ENCODE peak calls at places on chromosomes 16 and 17, in nine cellular contexts. One of them, this sample, is unnamed.
A peak's percentile ranks its signal among the peaks of the same experiment; 100 is the strongest.

GRCh38 chr16:22161999-22162657 is at the start of gene SDR42E2:
- DNase-seq in MM.1S: peak; percentile 53
- DNase-seq in neural crest cell: no peak
- DNase-seq in nephron progenitor cell: peak; percentile 50
- DNase-seq in astrocyte: no peak
- DNase-seq in IMR-90: no peak
- DNase-seq in B cell: no peak
- DNase-seq in GM20000: peak; percentile 57
- DNase-seq in astrocyte of the spinal cord: no peak
- DNase-seq in this sample: peak; percentile 45

GRCh38 chr17:11852911-11853310 is 144.4 kb downstream of the ZNF18 start:
- DNase-seq in nephron progenitor cell: no peak
- DNase-seq in GM20000: no peak
- DNase-seq in astrocyte of the spinal cord: no peak
- DNase-seq in B cell: no peak
- DNase-seq in neural crest cell: no peak
- DNase-seq in IMR-90: no peak
- DNase-seq in MM.1S: no peak
- DNase-seq in astrocyte: no peak
- DNase-seq in this sample: no peak

GRCh38 chr17:55005520-55005919 is 37.0 kb downstream of the STXBP4 start:
- DNase-seq in B cell: no peak
- DNase-seq in GM20000: peak; percentile 9
- DNase-seq in astrocyte: no peak
- DNase-seq in neural crest cell: no peak
- DNase-seq in IMR-90: peak; percentile 12
- DNase-seq in nephron progenitor cell: no peak
- DNase-seq in astrocyte of the spinal cord: peak; percentile 20
- DNase-seq in MM.1S: peak; percentile 24
- DNase-seq in this sample: peak; percentile 15

GRCh38 chr17:45170976-45171337 is 9.3 kb downstream of the HEXIM2 start:
- DNase-seq in B cell: no peak
- DNase-seq in IMR-90: peak; percentile 52
- DNase-seq in nephron progenitor cell: no peak
- DNase-seq in MM.1S: no peak
- DNase-seq in GM20000: no peak
- DNase-seq in astrocyte: peak; percentile 60
- DNase-seq in neural crest cell: no peak
- DNase-seq in astrocyte of the spinal cord: peak; percentile 74
- DNase-seq in this sample: no peak

GRCh38 chr17:55426851-55427586 is 5.4 kb upstream of the MMD start:
- DNase-seq in astrocyte: no peak
- DNase-seq in MM.1S: no peak
- DNase-seq in B cell: no peak
- DNase-seq in nephron progenitor cell: no peak
- DNase-seq in neural crest cell: no peak
- DNase-seq in IMR-90: peak; percentile 58
- DNase-seq in GM20000: peak; percentile 49
- DNase-seq in astrocyte of the spinal cord: no peak
- DNase-seq in this sample: peak; percentile 41

GRCh38 chr17:35804658-35805192 is 4.6 kb upstream of the TAF15 start:
- DNase-seq in nephron progenitor cell: peak; percentile 27
- DNase-seq in MM.1S: peak; percentile 86
- DNase-seq in GM20000: peak; percentile 91
- DNase-seq in IMR-90: peak; percentile 92
- DNase-seq in neural crest cell: peak; percentile 25
- DNase-seq in astrocyte: peak; percentile 78
- DNase-seq in B cell: peak; percentile 62
- DNase-seq in astrocyte of the spinal cord: peak; percentile 91
- DNase-seq in this sample: peak; percentile 90

GRCh38 chr17:64147110-64148016 is 17.4 kb upstream of the ERN1 start:
- DNase-seq in astrocyte: peak; percentile 36
- DNase-seq in IMR-90: no peak
- DNase-seq in B cell: no peak
- DNase-seq in astrocyte of the spinal cord: peak; percentile 6
- DNase-seq in nephron progenitor cell: no peak
- DNase-seq in neural crest cell: no peak
- DNase-seq in MM.1S: peak; percentile 31
- DNase-seq in GM20000: no peak
- DNase-seq in this sample: no peak

GRCh38 chr16:75679366-75679765 is 2.6 kb upstream of the CPHXL2 start:
- DNase-seq in IMR-90: no peak
- DNase-seq in MM.1S: no peak
- DNase-seq in GM20000: no peak
- DNase-seq in astrocyte of the spinal cord: no peak
- DNase-seq in astrocyte: no peak
- DNase-seq in neural crest cell: no peak
- DNase-seq in B cell: no peak
- DNase-seq in nephron progenitor cell: no peak
- DNase-seq in this sample: no peak

GRCh38 chr16:72884037-72884436 is 163.9 kb downstream of the ZFHX3 start:
- DNase-seq in GM20000: no peak
- DNase-seq in nephron progenitor cell: no peak
- DNase-seq in B cell: no peak
- DNase-seq in IMR-90: peak; percentile 56
- DNase-seq in neural crest cell: no peak
- DNase-seq in MM.1S: no peak
- DNase-seq in astrocyte: peak; percentile 64
- DNase-seq in astrocyte of the spinal cord: peak; percentile 31
- DNase-seq in this sample: no peak

GRCh38 chr16:84898447-84898846 is 78.7 kb downstream of the CRISPLD2 start:
- DNase-seq in GM20000: no peak
- DNase-seq in neural crest cell: no peak
- DNase-seq in IMR-90: peak; percentile 46
- DNase-seq in astrocyte: no peak
- DNase-seq in astrocyte of the spinal cord: no peak
- DNase-seq in MM.1S: no peak
- DNase-seq in nephron progenitor cell: no peak
- DNase-seq in B cell: no peak
- DNase-seq in this sample: no peak

GRCh38 chr17:61383689-61384201 is 15.9 kb upstream of the TBX2 start:
- DNase-seq in MM.1S: no peak
- DNase-seq in neural crest cell: no peak
- DNase-seq in IMR-90: no peak
- DNase-seq in GM20000: no peak
- DNase-seq in astrocyte: no peak
- DNase-seq in astrocyte of the spinal cord: no peak
- DNase-seq in B cell: no peak
- DNase-seq in nephron progenitor cell: no peak
- DNase-seq in this sample: no peak

GRCh38 chr17:39939588-39940419 is 12.3 kb downstream of the LRRC3C start:
- DNase-seq in astrocyte: peak; percentile 94
- DNase-seq in MM.1S: peak; percentile 92
- DNase-seq in B cell: no peak
- DNase-seq in neural crest cell: no peak
- DNase-seq in astrocyte of the spinal cord: peak; percentile 87
- DNase-seq in nephron progenitor cell: no peak
- DNase-seq in GM20000: peak; percentile 59
- DNase-seq in IMR-90: peak; percentile 98
- DNase-seq in this sample: peak; percentile 59

GRCh38 chr16:46972429-46972970 is 974 bp downstream of the DNAJA2 start:
- DNase-seq in MM.1S: peak; percentile 39
- DNase-seq in IMR-90: peak; percentile 32
- DNase-seq in astrocyte: peak; percentile 33
- DNase-seq in B cell: no peak
- DNase-seq in nephron progenitor cell: no peak
- DNase-seq in astrocyte of the spinal cord: peak; percentile 25
- DNase-seq in neural crest cell: no peak
- DNase-seq in GM20000: peak; percentile 45
- DNase-seq in this sample: peak; percentile 21

GRCh38 chr17:17889922-17890321 is 53.1 kb upstream of the SREBF1 start:
- DNase-seq in MM.1S: no peak
- DNase-seq in GM20000: no peak
- DNase-seq in astrocyte of the spinal cord: no peak
- DNase-seq in nephron progenitor cell: no peak
- DNase-seq in neural crest cell: no peak
- DNase-seq in IMR-90: no peak
- DNase-seq in astrocyte: no peak
- DNase-seq in B cell: no peak
- DNase-seq in this sample: no peak

GRCh38 chr17:55990332-55991006 is 162.8 kb upstream of the ANKFN1 start:
- DNase-seq in nephron progenitor cell: peak; percentile 27
- DNase-seq in neural crest cell: no peak
- DNase-seq in IMR-90: no peak
- DNase-seq in GM20000: no peak
- DNase-seq in astrocyte: no peak
- DNase-seq in astrocyte of the spinal cord: no peak
- DNase-seq in MM.1S: no peak
- DNase-seq in B cell: no peak
- DNase-seq in this sample: no peak

GRCh38 chr16:968620-969019 is 2.2 kb downstream of the LMF1 start:
- DNase-seq in IMR-90: no peak
- DNase-seq in B cell: no peak
- DNase-seq in MM.1S: no peak
- DNase-seq in nephron progenitor cell: no peak
- DNase-seq in neural crest cell: no peak
- DNase-seq in astrocyte: no peak
- DNase-seq in astrocyte of the spinal cord: peak; percentile 47
- DNase-seq in GM20000: no peak
- DNase-seq in this sample: no peak

GRCh38 chr16:31083081-31083480 is 5.7 kb downstream of the PRSS53 start:
- DNase-seq in MM.1S: no peak
- DNase-seq in nephron progenitor cell: no peak
- DNase-seq in neural crest cell: no peak
- DNase-seq in GM20000: no peak
- DNase-seq in B cell: no peak
- DNase-seq in astrocyte of the spinal cord: no peak
- DNase-seq in IMR-90: no peak
- DNase-seq in astrocyte: no peak
- DNase-seq in this sample: no peak

GRCh38 chr17:28828294-28829040 is 14.1 kb downstream of the FAM222B start:
- DNase-seq in neural crest cell: no peak
- DNase-seq in MM.1S: no peak
- DNase-seq in astrocyte of the spinal cord: peak; percentile 65
- DNase-seq in astrocyte: peak; percentile 67
- DNase-seq in IMR-90: peak; percentile 35
- DNase-seq in nephron progenitor cell: no peak
- DNase-seq in B cell: no peak
- DNase-seq in GM20000: no peak
- DNase-seq in this sample: no peak

GRCh38 chr17:58263773-58264172 is 17.0 kb downstream of the MPO start:
- DNase-seq in astrocyte: no peak
- DNase-seq in nephron progenitor cell: no peak
- DNase-seq in IMR-90: no peak
- DNase-seq in astrocyte of the spinal cord: no peak
- DNase-seq in MM.1S: no peak
- DNase-seq in neural crest cell: no peak
- DNase-seq in B cell: no peak
- DNase-seq in GM20000: no peak
- DNase-seq in this sample: no peak

DNA sequence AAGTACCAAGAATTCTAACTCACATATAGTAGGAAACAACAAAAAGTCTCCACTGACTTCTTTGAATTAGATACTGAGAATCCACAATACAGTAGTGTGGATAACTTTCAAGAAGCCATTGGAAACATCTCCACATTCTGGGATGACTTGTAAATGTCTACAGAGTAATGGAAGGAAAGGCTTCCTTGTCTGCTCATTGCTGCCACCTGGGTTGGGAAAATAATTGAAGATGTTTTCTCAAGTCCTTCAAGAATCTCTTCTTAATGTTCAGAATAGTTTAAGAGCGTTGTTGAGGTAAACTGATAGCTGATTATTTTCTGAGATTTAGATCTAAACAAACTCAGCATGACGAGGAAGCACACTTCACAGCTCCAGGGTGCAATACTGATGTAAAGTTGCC is 14.0 kb downstream of the CPSF4L start:
- DNase-seq in neural crest cell: no peak
- DNase-seq in B cell: no peak
- DNase-seq in nephron progenitor cell: no peak
- DNase-seq in MM.1S: no peak
- DNase-seq in astrocyte: no peak
- DNase-seq in IMR-90: peak; percentile 16
- DNase-seq in astrocyte of the spinal cord: no peak
- DNase-seq in GM20000: no peak
- DNase-seq in this sample: no peak
- TF ChIP-seq CTCF in neural crest cell: no peak
- TF ChIP-seq CTCF in B cell: no peak
- TF ChIP-seq CTCF in nephron progenitor cell: no peak
- TF ChIP-seq CTCF in MM.1S: peak; percentile 6
- TF ChIP-seq CTCF in astrocyte: no peak
- TF ChIP-seq CTCF in IMR-90: peak; percentile 27
- TF ChIP-seq CTCF in astrocyte of the spinal cord: peak; percentile 22
- TF ChIP-seq CTCF in GM20000: no peak
- TF ChIP-seq CTCF in this sample: peak; percentile 31

DNA sequence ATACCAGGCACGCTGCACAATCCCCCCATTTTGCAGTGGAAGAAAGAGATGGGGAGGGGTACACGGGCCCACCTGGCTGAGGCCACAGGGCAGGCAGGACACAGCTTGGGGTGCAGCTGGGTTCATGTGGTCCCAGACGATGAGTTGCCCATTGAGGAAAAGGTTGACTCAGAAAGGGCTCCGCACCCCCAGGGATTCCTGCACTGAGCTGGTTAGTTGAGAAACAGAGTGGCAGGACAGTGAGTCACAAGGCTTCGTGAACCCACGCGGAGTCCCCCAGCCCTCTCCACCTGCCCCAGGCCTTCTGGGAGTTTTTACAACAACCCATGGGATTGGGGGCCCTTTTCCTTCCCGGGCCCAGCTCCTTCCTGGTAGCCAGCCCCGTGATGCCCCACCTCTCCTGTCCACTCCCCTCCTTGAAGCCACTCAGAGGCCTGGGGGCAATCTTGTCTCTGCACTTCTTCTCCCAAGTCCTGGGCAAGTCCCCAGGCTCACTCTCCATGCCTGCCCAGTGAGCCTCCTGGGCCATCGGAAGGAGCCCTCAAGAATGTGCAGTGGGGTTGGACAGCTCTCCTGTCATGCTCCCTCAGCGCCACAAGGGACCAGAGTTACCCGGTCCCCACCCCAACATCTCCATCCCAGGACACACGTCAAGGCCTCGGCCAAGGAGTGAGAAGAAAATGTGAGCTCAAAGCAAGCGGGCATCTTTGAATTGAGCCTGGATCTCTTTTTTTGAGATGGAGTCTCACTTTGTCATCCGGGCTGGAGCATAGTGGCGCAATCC is 251.2 kb downstream of the PARN start:
- DNase-seq in IMR-90: peak; percentile 58
- DNase-seq in GM20000: no peak
- DNase-seq in neural crest cell: no peak
- DNase-seq in astrocyte of the spinal cord: peak; percentile 13
- DNase-seq in B cell: no peak
- DNase-seq in nephron progenitor cell: no peak
- DNase-seq in astrocyte: peak; percentile 35
- DNase-seq in MM.1S: no peak
- DNase-seq in this sample: no peak
- TF ChIP-seq CTCF in IMR-90: no peak
- TF ChIP-seq CTCF in GM20000: no peak
- TF ChIP-seq CTCF in neural crest cell: no peak
- TF ChIP-seq CTCF in astrocyte of the spinal cord: no peak
- TF ChIP-seq CTCF in B cell: no peak
- TF ChIP-seq CTCF in nephron progenitor cell: no peak
- TF ChIP-seq CTCF in astrocyte: no peak
- TF ChIP-seq CTCF in MM.1S: no peak
- TF ChIP-seq CTCF in this sample: no peak

GRCh38 chr17:33183487-33184026 is 109.5 kb downstream of the ASIC2 start:
- DNase-seq in IMR-90: no peak
- DNase-seq in nephron progenitor cell: no peak
- DNase-seq in GM20000: no peak
- DNase-seq in MM.1S: no peak
- DNase-seq in astrocyte: peak; percentile 65
- DNase-seq in neural crest cell: no peak
- DNase-seq in B cell: no peak
- DNase-seq in astrocyte of the spinal cord: peak; percentile 1
- DNase-seq in this sample: no peak
- TF ChIP-seq CTCF in IMR-90: no peak
- TF ChIP-seq CTCF in nephron progenitor cell: no peak
- TF ChIP-seq CTCF in GM20000: no peak
- TF ChIP-seq CTCF in MM.1S: no peak
- TF ChIP-seq CTCF in astrocyte: no peak
- TF ChIP-seq CTCF in neural crest cell: no peak
- TF ChIP-seq CTCF in B cell: no peak
- TF ChIP-seq CTCF in astrocyte of the spinal cord: no peak
- TF ChIP-seq CTCF in this sample: no peak

GRCh38 chr16:4169415-4169814 is 53.2 kb upstream of the ADCY9 start:
- DNase-seq in IMR-90: no peak
- DNase-seq in astrocyte of the spinal cord: no peak
- DNase-seq in astrocyte: no peak
- DNase-seq in GM20000: no peak
- DNase-seq in nephron progenitor cell: no peak
- DNase-seq in B cell: no peak
- DNase-seq in neural crest cell: no peak
- DNase-seq in MM.1S: no peak
- DNase-seq in this sample: no peak
- TF ChIP-seq CTCF in IMR-90: no peak
- TF ChIP-seq CTCF in astrocyte of the spinal cord: no peak
- TF ChIP-seq CTCF in astrocyte: no peak
- TF ChIP-seq CTCF in GM20000: no peak
- TF ChIP-seq CTCF in nephron progenitor cell: no peak
- TF ChIP-seq CTCF in B cell: no peak
- TF ChIP-seq CTCF in neural crest cell: no peak
- TF ChIP-seq CTCF in MM.1S: no peak
- TF ChIP-seq CTCF in this sample: no peak

This sample was measured in GM10248.